ENCODE peak calls at places on chromosomes 4 and X, in six cellular contexts. Y is heart left ventricle, L is A549, U is uterus, O is NB4, K is tibial nerve. I is an unnamed sample.

GRCh38 chr4:23060776-23061175 is 368.0 kb downstream of the GBA3 start:
- DNase-seq in O (no peak), Y (no peak), L (no peak), U (no peak), K (no peak), I (no peak)

GRCh38 chr4:31246856-31247255 is 526.7 kb downstream of the PCDH7 start:
- DNase-seq in U (no peak), Y (no peak), L (no peak), K (no peak), O (no peak), I (no peak)

GRCh38 chr4:107619731-107620130 is 100.3 kb downstream of the PAPSS1 start:
- DNase-seq in Y (no peak), K (no peak), L (no peak), O (no peak), U (no peak), I (no peak)

GRCh38 chr4:13445841-13446790 is 38.0 kb downstream of the RAB28 start:
- DNase-seq in L (no peak), U (no peak), O (no peak), Y (no peak), K (no peak), I (no peak)

GRCh38 chr4:40196724-40197281 is at the start of gene RHOH:
- DNase-seq in Y (no peak), L (no peak), U (no peak), O (peak; percentile 75), K (no peak), I (no peak)

GRCh38 chr4:54099287-54099958 is 540 bp upstream of the GSX2 start:
- DNase-seq in U (no peak), K (no peak), Y (no peak), O (peak; percentile 35), L (no peak), I (no peak)

GRCh38 chrX:154486052-154486395 is 391 bp downstream of the UBL4A start:
- DNase-seq in Y (peak; percentile 27), O (peak; percentile 51), U (peak; percentile 49), L (peak; percentile 6), K (peak; percentile 24), I (no peak)

GRCh38 chrX:48487362-48487785 is 11.4 kb downstream of the FTSJ1 start:
- DNase-seq in L (no peak), U (no peak), O (no peak), K (no peak), Y (no peak), I (no peak)

GRCh38 chr4:23717528-23718248 is 172.2 kb downstream of the PPARGC1A start:
- DNase-seq in K (no peak), L (peak; percentile 37), U (no peak), O (peak; percentile 41), Y (no peak), I (no peak)

GRCh38 chr4:103272174-103272573 is 74.0 kb upstream of the CENPE start:
- DNase-seq in L (no peak), K (no peak), U (no peak), Y (no peak), O (no peak), I (no peak)

GRCh38 chrX:119235872-119236598 is at the start of gene PGRMC1:
- DNase-seq in L (peak; percentile 57), K (peak; percentile 72), U (peak; percentile 80), Y (peak; percentile 80), O (peak; percentile 82), I (peak; percentile 11)

GRCh38 chrX:80388206-80388605 is 32.0 kb upstream of the TENT5D start:
- DNase-seq in K (no peak), U (no peak), L (no peak), O (no peak), Y (no peak), I (no peak)

GRCh38 chrX:103565197-103565596 is 20.1 kb upstream of the TCEAL4 start:
- DNase-seq in K (no peak), Y (no peak), O (no peak), U (no peak), L (no peak), I (no peak)

GRCh38 chrX:9899640-9900075 is 67.5 kb upstream of the CLDN34 start:
- DNase-seq in Y (no peak), U (no peak), O (no peak), K (no peak), L (no peak), I (no peak)

GRCh38 chrX:41086627-41086932 is 1.3 kb downstream of the USP9X start:
- DNase-seq in O (peak; percentile 64), Y (no peak), L (peak; percentile 44), K (no peak), U (no peak), I (no peak)

GRCh38 chr4:76459291-76459723 is 24.3 kb downstream of the SHROOM3 start:
- DNase-seq in Y (no peak), L (no peak), U (no peak), K (no peak), O (no peak), I (no peak)

GRCh38 chrX:41475166-41475565 is 28.0 kb downstream of the NYX start:
- DNase-seq in U (no peak), Y (no peak), K (no peak), O (no peak), L (no peak), I (no peak)

GRCh38 chr4:162494935-162495334 is 331.1 kb upstream of the FSTL5 start:
- DNase-seq in U (no peak), Y (no peak), K (no peak), L (no peak), O (no peak), I (no peak)

GRCh38 chrX:153625271-153626024 is 21.6 kb upstream of the DUSP9 start:
- DNase-seq in O (no peak), L (no peak), Y (no peak), U (no peak), K (no peak), I (no peak)

GRCh38 chr4:109990307-109991257 is 77.9 kb downstream of the EGF start:
- DNase-seq in Y (no peak), U (no peak), L (no peak), K (no peak), O (peak; percentile 60), I (no peak)

DNA sequence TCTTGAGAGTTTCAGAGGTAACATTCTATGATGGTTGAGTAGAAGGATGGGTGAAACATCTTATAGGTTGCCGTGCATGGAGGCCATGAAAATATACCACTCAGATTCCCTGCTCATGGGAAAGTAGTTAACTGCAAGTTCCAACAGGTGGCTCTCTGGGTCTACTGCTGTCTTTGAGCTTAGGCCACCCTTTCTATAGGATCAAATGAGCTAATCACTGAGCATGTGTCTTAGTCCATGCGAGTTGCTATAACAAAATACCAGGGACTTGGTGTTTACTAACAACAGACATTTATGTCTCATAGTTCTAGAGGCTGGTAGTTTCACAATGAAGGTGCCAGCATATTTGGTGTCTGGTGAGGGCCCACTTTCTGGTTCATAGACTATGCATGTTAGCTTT is 144.8 kb upstream of the UNC5C start:
- DNase-seq in U (no peak), K (no peak), Y (no peak), O (peak; percentile 21), L (no peak), I (no peak)
- TF ChIP-seq CTCF in U (no peak), K (no peak), Y (peak; percentile 8), O (no peak), L (no peak), I (no peak)

GRCh38 chr4:1898007-1898406 is 26.8 kb downstream of the NSD2 start:
- DNase-seq in L (no peak), O (no peak), Y (no peak), K (no peak), U (no peak), I (no peak)

GRCh38 chr4:1898681-1899080 is 27.5 kb downstream of the NSD2 start:
- DNase-seq in L (no peak), O (no peak), U (no peak), K (no peak), Y (no peak), I (no peak)

GRCh38 chr4:1900087-1900433 is 28.9 kb downstream of the NSD2 start:
- DNase-seq in L (no peak), O (no peak), Y (no peak), K (no peak), U (no peak), I (no peak)

GRCh38 chr4:1900624-1901023 is 29.4 kb downstream of the NSD2 start:
- DNase-seq in L (no peak), Y (no peak), K (no peak), U (no peak), O (no peak), I (no peak)

GRCh38 chr4:1899149-1900086 is 28.2 kb downstream of the NSD2 start:
- DNase-seq in Y (peak; percentile 66), K (peak; percentile 61), L (peak; percentile 84), O (peak; percentile 89), U (peak; percentile 58), I (peak; percentile 16)
- TF ChIP-seq POLR2A in Y (no peak), K (no peak), L (no peak), O (no peak), U (no peak), I (no peak)

GRCh38 chrX:17065100-17065499 is 118.6 kb downstream of the REPS2 start:
- DNase-seq in U (no peak), Y (no peak), K (no peak), O (no peak), L (no peak), I (no peak)
- TF ChIP-seq CTCF in U (no peak), Y (no peak), K (no peak), O (no peak), L (no peak), I (no peak)

DNA sequence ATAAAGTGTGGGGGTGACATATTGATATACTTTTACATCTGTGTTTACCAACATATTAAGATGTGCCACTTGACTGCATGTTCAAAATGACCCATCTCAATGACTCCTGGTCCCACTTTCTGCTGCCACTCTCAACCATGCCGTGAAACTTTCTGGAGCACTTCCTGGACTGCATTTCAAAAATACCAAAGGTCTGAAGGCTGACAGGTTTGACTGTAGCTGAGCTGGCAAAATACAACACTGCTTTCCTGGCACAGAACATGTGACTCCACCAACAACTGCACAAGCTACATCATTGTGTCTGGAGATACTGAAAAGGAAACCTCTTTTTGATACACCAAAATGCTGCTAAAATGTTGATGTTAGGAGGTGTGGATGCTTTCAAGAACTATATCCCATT is 184.8 kb downstream of the UNC5C start:
- DNase-seq in U (no peak), O (no peak), K (no peak), Y (no peak), L (no peak), I (no peak)
- TF ChIP-seq POLR2A in U (no peak), O (no peak), K (no peak), Y (no peak), L (no peak), I (no peak)

DNA sequence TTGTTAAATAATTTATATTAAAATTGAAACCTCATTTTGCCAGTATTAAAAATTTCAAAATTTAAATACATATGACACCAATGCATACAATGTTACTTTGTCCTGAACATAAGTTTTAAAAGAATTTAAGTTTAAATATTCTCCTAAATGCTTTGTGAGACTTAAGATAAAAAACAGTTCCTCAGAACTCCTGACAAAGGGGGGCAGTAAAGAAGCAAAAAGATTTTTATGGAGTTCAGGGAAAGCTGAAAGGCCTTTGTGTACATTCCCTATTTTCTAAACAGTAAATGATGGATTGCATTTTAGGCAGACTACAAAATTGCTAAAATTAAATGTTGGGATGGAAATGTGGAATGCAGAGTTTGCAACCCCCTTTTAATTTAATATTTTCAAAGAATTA is 81.8 kb downstream of the SNCA start:
- DNase-seq in O (no peak), L (no peak), K (no peak), Y (no peak), U (no peak), I (no peak)
- TF ChIP-seq CTCF in O (no peak), L (no peak), K (no peak), Y (no peak), U (no peak), I (no peak)